ENCODE peak calls at places on chromosome 10, in five cellular contexts. One of them, this sample, is unnamed.

GRCh38 chr10:69629519-69629896 is 539 bp upstream of the FAM241B start:
- DNase-seq in uterus: no peak
- DNase-seq in astrocyte: no peak
- DNase-seq in suprapubic skin: no peak
- DNase-seq in lower lobe of right lung: no peak
- DNase-seq in this sample: peak

GRCh38 chr10:3563298-3563697 is 221.7 kb downstream of the KLF6 start:
- DNase-seq in uterus: no peak
- DNase-seq in astrocyte: no peak
- DNase-seq in suprapubic skin: no peak
- DNase-seq in lower lobe of right lung: no peak
- DNase-seq in this sample: no peak

GRCh38 chr10:46327685-46328084 is 40.9 kb downstream of the ANTXRL start:
- DNase-seq in uterus: no peak
- DNase-seq in astrocyte: no peak
- DNase-seq in suprapubic skin: no peak
- DNase-seq in lower lobe of right lung: no peak
- DNase-seq in this sample: no peak

GRCh38 chr10:104688251-104688650 is 47.2 kb downstream of the SORCS3 start:
- DNase-seq in uterus: no peak
- DNase-seq in astrocyte: no peak
- DNase-seq in suprapubic skin: no peak
- DNase-seq in lower lobe of right lung: no peak
- DNase-seq in this sample: peak

GRCh38 chr10:79312601-79313187 is 34.6 kb upstream of the PPIF start:
- DNase-seq in uterus: no peak
- DNase-seq in astrocyte: no peak
- DNase-seq in suprapubic skin: no peak
- DNase-seq in lower lobe of right lung: peak
- DNase-seq in this sample: no peak

GRCh38 chr10:103712898-103713498 is 142.4 kb downstream of the SH3PXD2A start:
- DNase-seq in uterus: peak
- DNase-seq in astrocyte: peak
- DNase-seq in suprapubic skin: peak
- DNase-seq in lower lobe of right lung: peak
- DNase-seq in this sample: peak

GRCh38 chr10:33291053-33291592 is 43.3 kb downstream of the NRP1 start:
- DNase-seq in uterus: no peak
- DNase-seq in astrocyte: peak
- DNase-seq in suprapubic skin: no peak
- DNase-seq in lower lobe of right lung: no peak
- DNase-seq in this sample: no peak

GRCh38 chr10:91798736-91799579 is 732 bp downstream of the TNKS2 start:
- DNase-seq in uterus: no peak
- DNase-seq in astrocyte: peak
- DNase-seq in suprapubic skin: peak
- DNase-seq in lower lobe of right lung: peak
- DNase-seq in this sample: no peak

GRCh38 chr10:14219411-14219810 is 111.3 kb downstream of the FRMD4A start:
- DNase-seq in uterus: no peak
- DNase-seq in astrocyte: peak
- DNase-seq in suprapubic skin: no peak
- DNase-seq in lower lobe of right lung: no peak
- DNase-seq in this sample: no peak

GRCh38 chr10:17418249-17418648 is 36.1 kb downstream of the ST8SIA6 start:
- DNase-seq in uterus: no peak
- DNase-seq in astrocyte: no peak
- DNase-seq in suprapubic skin: no peak
- DNase-seq in lower lobe of right lung: no peak
- DNase-seq in this sample: no peak

GRCh38 chr10:114491419-114491818 is 87.1 kb upstream of the AFAP1L2 start:
- DNase-seq in uterus: peak
- DNase-seq in astrocyte: no peak
- DNase-seq in suprapubic skin: no peak
- DNase-seq in lower lobe of right lung: no peak
- DNase-seq in this sample: no peak

GRCh38 chr10:133276435-133277201 is at the start of gene ADAM8:
- DNase-seq in uterus: no peak
- DNase-seq in astrocyte: no peak
- DNase-seq in suprapubic skin: no peak
- DNase-seq in lower lobe of right lung: peak
- DNase-seq in this sample: no peak

GRCh38 chr10:104449402-104449801 is 95.8 kb downstream of the CFAP58 start:
- DNase-seq in uterus: no peak
- DNase-seq in astrocyte: peak
- DNase-seq in suprapubic skin: no peak
- DNase-seq in lower lobe of right lung: no peak
- DNase-seq in this sample: no peak

GRCh38 chr10:132248455-132249231 is 59.1 kb downstream of the STK32C start:
- DNase-seq in uterus: no peak
- DNase-seq in astrocyte: no peak
- DNase-seq in suprapubic skin: no peak
- DNase-seq in lower lobe of right lung: no peak
- DNase-seq in this sample: no peak

GRCh38 chr10:118264838-118265470 is 77.2 kb downstream of the FAM204A start:
- DNase-seq in uterus: no peak
- DNase-seq in astrocyte: no peak
- DNase-seq in suprapubic skin: no peak
- DNase-seq in lower lobe of right lung: no peak
- DNase-seq in this sample: no peak

GRCh38 chr10:29140991-29141390 is 147.9 kb upstream of the LYZL1 start:
- DNase-seq in uterus: no peak
- DNase-seq in astrocyte: peak
- DNase-seq in suprapubic skin: no peak
- DNase-seq in lower lobe of right lung: no peak
- DNase-seq in this sample: peak

GRCh38 chr10:52256832-52257691 is 57.0 kb upstream of the DKK1 start:
- DNase-seq in uterus: no peak
- DNase-seq in astrocyte: no peak
- DNase-seq in suprapubic skin: no peak
- DNase-seq in lower lobe of right lung: no peak
- DNase-seq in this sample: no peak

GRCh38 chr10:5511885-5512280 is 12.5 kb upstream of the CALML5 start:
- DNase-seq in uterus: no peak
- DNase-seq in astrocyte: no peak
- DNase-seq in suprapubic skin: no peak
- DNase-seq in lower lobe of right lung: no peak
- DNase-seq in this sample: no peak

GRCh38 chr10:31270954-31271353 is 48.1 kb upstream of the ZEB1 start:
- DNase-seq in uterus: no peak
- DNase-seq in astrocyte: no peak
- DNase-seq in suprapubic skin: no peak
- DNase-seq in lower lobe of right lung: no peak
- DNase-seq in this sample: no peak

GRCh38 chr10:45235823-45236222 is 79.6 kb downstream of the OR13A1 start:
- DNase-seq in uterus: no peak
- DNase-seq in astrocyte: peak
- DNase-seq in suprapubic skin: no peak
- DNase-seq in lower lobe of right lung: no peak
- DNase-seq in this sample: no peak

GRCh38 chr10:106931159-106931852 is 233.2 kb downstream of the SORCS1 start:
- DNase-seq in uterus: no peak
- DNase-seq in astrocyte: no peak
- DNase-seq in suprapubic skin: no peak
- DNase-seq in lower lobe of right lung: no peak
- DNase-seq in this sample: no peak

GRCh38 chr10:85570871-85571270 is 795.7 kb downstream of the GRID1 start:
- DNase-seq in uterus: no peak
- DNase-seq in astrocyte: no peak
- DNase-seq in suprapubic skin: no peak
- DNase-seq in lower lobe of right lung: no peak
- DNase-seq in this sample: no peak

GRCh38 chr10:124076334-124076733 is 17.1 kb downstream of the CHST15 start:
- DNase-seq in uterus: no peak
- DNase-seq in astrocyte: no peak
- DNase-seq in suprapubic skin: no peak
- DNase-seq in lower lobe of right lung: no peak
- DNase-seq in this sample: no peak

GRCh38 chr10:14244147-14244546 is 86.6 kb downstream of the FRMD4A start:
- DNase-seq in uterus: no peak
- DNase-seq in astrocyte: no peak
- DNase-seq in suprapubic skin: no peak
- DNase-seq in lower lobe of right lung: no peak
- DNase-seq in this sample: no peak

GRCh38 chr10:122725006-122725405 is 25.4 kb upstream of the C10orf120 start:
- DNase-seq in uterus: no peak
- DNase-seq in astrocyte: no peak
- DNase-seq in suprapubic skin: no peak
- DNase-seq in lower lobe of right lung: no peak
- DNase-seq in this sample: no peak
- TF ChIP-seq CTCF in uterus: no peak
- TF ChIP-seq CTCF in astrocyte: no peak
- TF ChIP-seq CTCF in suprapubic skin: no peak
- TF ChIP-seq CTCF in lower lobe of right lung: no peak
- TF ChIP-seq CTCF in this sample: no peak

GRCh38 chr10:77526861-77527617 is 110.6 kb downstream of the KCNMA1 start:
- DNase-seq in uterus: no peak
- DNase-seq in astrocyte: no peak
- DNase-seq in suprapubic skin: no peak
- DNase-seq in lower lobe of right lung: no peak
- DNase-seq in this sample: no peak

GRCh38 chr10:77529050-77529576 is 108.5 kb downstream of the KCNMA1 start:
- DNase-seq in uterus: no peak
- DNase-seq in astrocyte: no peak
- DNase-seq in suprapubic skin: no peak
- DNase-seq in lower lobe of right lung: no peak
- DNase-seq in this sample: no peak

GRCh38 chr10:77530011-77530410 is 107.6 kb downstream of the KCNMA1 start:
- DNase-seq in uterus: no peak
- DNase-seq in astrocyte: no peak
- DNase-seq in suprapubic skin: no peak
- DNase-seq in lower lobe of right lung: no peak
- DNase-seq in this sample: no peak

GRCh38 chr10:77524300-77524711 is 113.3 kb downstream of the KCNMA1 start:
- DNase-seq in uterus: no peak
- DNase-seq in astrocyte: peak
- DNase-seq in suprapubic skin: no peak
- DNase-seq in lower lobe of right lung: no peak
- DNase-seq in this sample: no peak

GRCh38 chr10:77527839-77528238 is 109.8 kb downstream of the KCNMA1 start:
- DNase-seq in uterus: no peak
- DNase-seq in astrocyte: no peak
- DNase-seq in suprapubic skin: no peak
- DNase-seq in lower lobe of right lung: no peak
- DNase-seq in this sample: no peak
- TF ChIP-seq CTCF in uterus: no peak
- TF ChIP-seq CTCF in astrocyte: no peak
- TF ChIP-seq CTCF in suprapubic skin: no peak
- TF ChIP-seq CTCF in lower lobe of right lung: no peak
- TF ChIP-seq CTCF in this sample: no peak

GRCh38 chr10:78028438-78029293 is 649 bp downstream of the POLR3A start:
- DNase-seq in uterus: no peak
- DNase-seq in astrocyte: peak
- DNase-seq in suprapubic skin: no peak
- DNase-seq in lower lobe of right lung: no peak
- DNase-seq in this sample: no peak
- TF ChIP-seq CTCF in uterus: no peak
- TF ChIP-seq CTCF in astrocyte: no peak
- TF ChIP-seq CTCF in suprapubic skin: no peak
- TF ChIP-seq CTCF in lower lobe of right lung: no peak
- TF ChIP-seq CTCF in this sample: no peak

GRCh38 chr10:102375250-102375649 is 20.3 kb upstream of the NFKB2 start:
- DNase-seq in uterus: no peak
- DNase-seq in astrocyte: no peak
- DNase-seq in suprapubic skin: no peak
- DNase-seq in lower lobe of right lung: no peak
- DNase-seq in this sample: no peak
- TF ChIP-seq CTCF in uterus: no peak
- TF ChIP-seq CTCF in astrocyte: no peak
- TF ChIP-seq CTCF in suprapubic skin: no peak
- TF ChIP-seq CTCF in lower lobe of right lung: no peak
- TF ChIP-seq CTCF in this sample: no peak

DNA sequence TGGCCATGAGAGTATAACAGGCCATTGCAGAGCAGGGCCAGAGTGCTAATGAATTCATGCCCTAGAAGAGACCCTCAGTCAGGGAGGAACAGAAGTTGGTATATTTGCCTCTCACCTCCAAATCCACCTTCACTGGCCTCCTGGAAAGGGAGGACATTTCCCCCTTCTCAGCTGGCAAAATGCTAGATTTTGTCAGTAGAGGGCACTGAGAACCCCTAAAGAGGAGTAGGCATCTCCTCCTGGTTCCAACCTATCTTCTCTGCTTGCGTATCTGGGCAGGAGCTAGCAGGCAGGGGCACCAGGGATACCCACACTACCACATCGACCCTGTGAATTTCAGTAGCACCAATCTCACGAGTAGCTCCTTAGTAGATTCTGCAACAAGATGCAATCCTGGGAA is 79.8 kb upstream of the GHITM start:
- DNase-seq in uterus: no peak
- DNase-seq in astrocyte: no peak
- DNase-seq in suprapubic skin: no peak
- DNase-seq in lower lobe of right lung: no peak
- DNase-seq in this sample: no peak
- TF ChIP-seq CTCF in uterus: no peak
- TF ChIP-seq CTCF in astrocyte: no peak
- TF ChIP-seq CTCF in suprapubic skin: no peak
- TF ChIP-seq CTCF in lower lobe of right lung: no peak
- TF ChIP-seq CTCF in this sample: no peak

This sample was measured in osteocyte.